ENCODE peak calls at places on chromosomes 1 and 21, in eight cellular contexts. One of them, this sample, is unnamed.

GRCh38 chr1:184300446-184300845 is 86.4 kb upstream of the C1orf21 start:
- DNase-seq in NCI-H2029: no peak
- DNase-seq in prostate gland: no peak
- DNase-seq in fibroblast of lung: peak
- DNase-seq in CD8-positive, alpha-beta memory T cell: no peak
- DNase-seq in NCI-H1092: no peak
- DNase-seq in stimulated activated CD4-positive, alpha-beta T cell treated with anti-CD3 and anti-CD28 coated beads, TNF-alpha, amount 100 ng/mL, for 4 hours: no peak
- DNase-seq in endothelial cell: no peak
- DNase-seq in this sample: no peak

GRCh38 chr21:35034203-35034926 is 14.7 kb downstream of the RUNX1 start:
- DNase-seq in NCI-H2029: no peak
- DNase-seq in prostate gland: no peak
- DNase-seq in fibroblast of lung: no peak
- DNase-seq in CD8-positive, alpha-beta memory T cell: no peak
- DNase-seq in NCI-H1092: no peak
- DNase-seq in stimulated activated CD4-positive, alpha-beta T cell treated with anti-CD3 and anti-CD28 coated beads, TNF-alpha, amount 100 ng/mL, for 4 hours: no peak
- DNase-seq in endothelial cell: no peak
- DNase-seq in this sample: no peak

GRCh38 chr1:2603521-2604155 is 17.1 kb downstream of the PRXL2B start:
- DNase-seq in NCI-H2029: no peak
- DNase-seq in prostate gland: no peak
- DNase-seq in fibroblast of lung: no peak
- DNase-seq in CD8-positive, alpha-beta memory T cell: no peak
- DNase-seq in NCI-H1092: no peak
- DNase-seq in stimulated activated CD4-positive, alpha-beta T cell treated with anti-CD3 and anti-CD28 coated beads, TNF-alpha, amount 100 ng/mL, for 4 hours: no peak
- DNase-seq in endothelial cell: no peak
- DNase-seq in this sample: no peak

GRCh38 chr1:91162613-91163012 is 140.8 kb upstream of the ZNF644 start:
- DNase-seq in NCI-H2029: no peak
- DNase-seq in prostate gland: no peak
- DNase-seq in fibroblast of lung: no peak
- DNase-seq in CD8-positive, alpha-beta memory T cell: no peak
- DNase-seq in NCI-H1092: no peak
- DNase-seq in stimulated activated CD4-positive, alpha-beta T cell treated with anti-CD3 and anti-CD28 coated beads, TNF-alpha, amount 100 ng/mL, for 4 hours: no peak
- DNase-seq in endothelial cell: no peak
- DNase-seq in this sample: no peak

GRCh38 chr1:231724041-231724440 is 97.5 kb downstream of the DISC1 start:
- DNase-seq in NCI-H2029: no peak
- DNase-seq in prostate gland: no peak
- DNase-seq in fibroblast of lung: no peak
- DNase-seq in CD8-positive, alpha-beta memory T cell: no peak
- DNase-seq in NCI-H1092: no peak
- DNase-seq in stimulated activated CD4-positive, alpha-beta T cell treated with anti-CD3 and anti-CD28 coated beads, TNF-alpha, amount 100 ng/mL, for 4 hours: no peak
- DNase-seq in endothelial cell: no peak
- DNase-seq in this sample: no peak

GRCh38 chr1:160954158-160955104 is at the start of gene ITLN2:
- DNase-seq in NCI-H2029: no peak
- DNase-seq in prostate gland: no peak
- DNase-seq in fibroblast of lung: peak
- DNase-seq in CD8-positive, alpha-beta memory T cell: peak
- DNase-seq in NCI-H1092: no peak
- DNase-seq in stimulated activated CD4-positive, alpha-beta T cell treated with anti-CD3 and anti-CD28 coated beads, TNF-alpha, amount 100 ng/mL, for 4 hours: no peak
- DNase-seq in endothelial cell: no peak
- DNase-seq in this sample: no peak

GRCh38 chr1:236018885-236019453 is 45.9 kb downstream of the NID1 start:
- DNase-seq in NCI-H2029: no peak
- DNase-seq in prostate gland: no peak
- DNase-seq in fibroblast of lung: no peak
- DNase-seq in CD8-positive, alpha-beta memory T cell: no peak
- DNase-seq in NCI-H1092: no peak
- DNase-seq in stimulated activated CD4-positive, alpha-beta T cell treated with anti-CD3 and anti-CD28 coated beads, TNF-alpha, amount 100 ng/mL, for 4 hours: no peak
- DNase-seq in endothelial cell: no peak
- DNase-seq in this sample: peak

GRCh38 chr1:88742546-88742945 is 58.5 kb downstream of the PKN2 start:
- DNase-seq in NCI-H2029: no peak
- DNase-seq in prostate gland: no peak
- DNase-seq in fibroblast of lung: no peak
- DNase-seq in CD8-positive, alpha-beta memory T cell: no peak
- DNase-seq in NCI-H1092: no peak
- DNase-seq in stimulated activated CD4-positive, alpha-beta T cell treated with anti-CD3 and anti-CD28 coated beads, TNF-alpha, amount 100 ng/mL, for 4 hours: no peak
- DNase-seq in endothelial cell: no peak
- DNase-seq in this sample: no peak

GRCh38 chr1:65310078-65310587 is 790 bp downstream of the DNAJC6 start:
- DNase-seq in NCI-H2029: peak
- DNase-seq in prostate gland: no peak
- DNase-seq in fibroblast of lung: no peak
- DNase-seq in CD8-positive, alpha-beta memory T cell: no peak
- DNase-seq in NCI-H1092: peak
- DNase-seq in stimulated activated CD4-positive, alpha-beta T cell treated with anti-CD3 and anti-CD28 coated beads, TNF-alpha, amount 100 ng/mL, for 4 hours: no peak
- DNase-seq in endothelial cell: no peak
- DNase-seq in this sample: peak

GRCh38 chr21:38759286-38759872 is 46.4 kb upstream of the ETS2 start:
- DNase-seq in NCI-H2029: no peak
- DNase-seq in prostate gland: no peak
- DNase-seq in fibroblast of lung: peak
- DNase-seq in CD8-positive, alpha-beta memory T cell: no peak
- DNase-seq in NCI-H1092: no peak
- DNase-seq in stimulated activated CD4-positive, alpha-beta T cell treated with anti-CD3 and anti-CD28 coated beads, TNF-alpha, amount 100 ng/mL, for 4 hours: no peak
- DNase-seq in endothelial cell: no peak
- DNase-seq in this sample: no peak

GRCh38 chr1:232162001-232162400 is 467.9 kb downstream of the SIPA1L2 start:
- DNase-seq in NCI-H2029: no peak
- DNase-seq in prostate gland: no peak
- DNase-seq in fibroblast of lung: no peak
- DNase-seq in CD8-positive, alpha-beta memory T cell: no peak
- DNase-seq in NCI-H1092: no peak
- DNase-seq in stimulated activated CD4-positive, alpha-beta T cell treated with anti-CD3 and anti-CD28 coated beads, TNF-alpha, amount 100 ng/mL, for 4 hours: no peak
- DNase-seq in endothelial cell: no peak
- DNase-seq in this sample: no peak

GRCh38 chr1:72129869-72130268 is 152.5 kb downstream of the NEGR1 start:
- DNase-seq in NCI-H2029: no peak
- DNase-seq in prostate gland: no peak
- DNase-seq in fibroblast of lung: no peak
- DNase-seq in CD8-positive, alpha-beta memory T cell: no peak
- DNase-seq in NCI-H1092: no peak
- DNase-seq in stimulated activated CD4-positive, alpha-beta T cell treated with anti-CD3 and anti-CD28 coated beads, TNF-alpha, amount 100 ng/mL, for 4 hours: no peak
- DNase-seq in endothelial cell: no peak
- DNase-seq in this sample: no peak

GRCh38 chr1:51417496-51418383 is 87.4 kb upstream of the TTC39A start:
- DNase-seq in NCI-H2029: no peak
- DNase-seq in prostate gland: no peak
- DNase-seq in fibroblast of lung: peak
- DNase-seq in CD8-positive, alpha-beta memory T cell: no peak
- DNase-seq in NCI-H1092: no peak
- DNase-seq in stimulated activated CD4-positive, alpha-beta T cell treated with anti-CD3 and anti-CD28 coated beads, TNF-alpha, amount 100 ng/mL, for 4 hours: no peak
- DNase-seq in endothelial cell: no peak
- DNase-seq in this sample: no peak

GRCh38 chr1:194161591-194161990 is 975.2 kb upstream of the B3GALT2 start:
- DNase-seq in NCI-H2029: no peak
- DNase-seq in prostate gland: no peak
- DNase-seq in fibroblast of lung: peak
- DNase-seq in CD8-positive, alpha-beta memory T cell: no peak
- DNase-seq in NCI-H1092: no peak
- DNase-seq in stimulated activated CD4-positive, alpha-beta T cell treated with anti-CD3 and anti-CD28 coated beads, TNF-alpha, amount 100 ng/mL, for 4 hours: no peak
- DNase-seq in endothelial cell: no peak
- DNase-seq in this sample: no peak

GRCh38 chr1:172821609-172822274 is 162.8 kb downstream of the FASLG start:
- DNase-seq in NCI-H2029: no peak
- DNase-seq in prostate gland: no peak
- DNase-seq in fibroblast of lung: peak
- DNase-seq in CD8-positive, alpha-beta memory T cell: no peak
- DNase-seq in NCI-H1092: no peak
- DNase-seq in stimulated activated CD4-positive, alpha-beta T cell treated with anti-CD3 and anti-CD28 coated beads, TNF-alpha, amount 100 ng/mL, for 4 hours: no peak
- DNase-seq in endothelial cell: no peak
- DNase-seq in this sample: no peak

GRCh38 chr1:55673416-55673815 is 458.3 kb upstream of the USP24 start:
- DNase-seq in NCI-H2029: no peak
- DNase-seq in prostate gland: no peak
- DNase-seq in fibroblast of lung: no peak
- DNase-seq in CD8-positive, alpha-beta memory T cell: no peak
- DNase-seq in NCI-H1092: no peak
- DNase-seq in stimulated activated CD4-positive, alpha-beta T cell treated with anti-CD3 and anti-CD28 coated beads, TNF-alpha, amount 100 ng/mL, for 4 hours: no peak
- DNase-seq in endothelial cell: no peak
- DNase-seq in this sample: no peak

GRCh38 chr1:242440757-242441156 is 83.7 kb downstream of the PLD5 start:
- DNase-seq in NCI-H2029: no peak
- DNase-seq in prostate gland: no peak
- DNase-seq in fibroblast of lung: no peak
- DNase-seq in CD8-positive, alpha-beta memory T cell: no peak
- DNase-seq in NCI-H1092: no peak
- DNase-seq in stimulated activated CD4-positive, alpha-beta T cell treated with anti-CD3 and anti-CD28 coated beads, TNF-alpha, amount 100 ng/mL, for 4 hours: no peak
- DNase-seq in endothelial cell: no peak
- DNase-seq in this sample: no peak

GRCh38 chr1:227330709-227331108 is 12.4 kb upstream of the CDC42BPA start:
- DNase-seq in NCI-H2029: no peak
- DNase-seq in prostate gland: no peak
- DNase-seq in fibroblast of lung: peak
- DNase-seq in CD8-positive, alpha-beta memory T cell: no peak
- DNase-seq in NCI-H1092: no peak
- DNase-seq in stimulated activated CD4-positive, alpha-beta T cell treated with anti-CD3 and anti-CD28 coated beads, TNF-alpha, amount 100 ng/mL, for 4 hours: no peak
- DNase-seq in endothelial cell: no peak
- DNase-seq in this sample: no peak

GRCh38 chr1:116286541-116286971 is 86.5 kb upstream of the ATP1A1 start:
- DNase-seq in NCI-H2029: peak
- DNase-seq in prostate gland: no peak
- DNase-seq in fibroblast of lung: peak
- DNase-seq in CD8-positive, alpha-beta memory T cell: no peak
- DNase-seq in NCI-H1092: no peak
- DNase-seq in stimulated activated CD4-positive, alpha-beta T cell treated with anti-CD3 and anti-CD28 coated beads, TNF-alpha, amount 100 ng/mL, for 4 hours: no peak
- DNase-seq in endothelial cell: no peak
- DNase-seq in this sample: no peak

GRCh38 chr1:75908717-75909152 is 23.5 kb downstream of the ASB17 start:
- DNase-seq in NCI-H2029: no peak
- DNase-seq in prostate gland: no peak
- DNase-seq in fibroblast of lung: peak
- DNase-seq in CD8-positive, alpha-beta memory T cell: no peak
- DNase-seq in NCI-H1092: no peak
- DNase-seq in stimulated activated CD4-positive, alpha-beta T cell treated with anti-CD3 and anti-CD28 coated beads, TNF-alpha, amount 100 ng/mL, for 4 hours: no peak
- DNase-seq in endothelial cell: peak
- DNase-seq in this sample: no peak

GRCh38 chr1:10710489-10710888 is 86.0 kb downstream of the CASZ1 start:
- DNase-seq in NCI-H2029: peak
- DNase-seq in prostate gland: no peak
- DNase-seq in fibroblast of lung: no peak
- DNase-seq in CD8-positive, alpha-beta memory T cell: no peak
- DNase-seq in NCI-H1092: peak
- DNase-seq in stimulated activated CD4-positive, alpha-beta T cell treated with anti-CD3 and anti-CD28 coated beads, TNF-alpha, amount 100 ng/mL, for 4 hours: no peak
- DNase-seq in endothelial cell: no peak
- DNase-seq in this sample: no peak

GRCh38 chr1:15718199-15718601 is 17.9 kb upstream of the SLC25A34 start:
- DNase-seq in NCI-H2029: peak
- DNase-seq in prostate gland: no peak
- DNase-seq in fibroblast of lung: no peak
- DNase-seq in CD8-positive, alpha-beta memory T cell: no peak
- DNase-seq in NCI-H1092: no peak
- DNase-seq in stimulated activated CD4-positive, alpha-beta T cell treated with anti-CD3 and anti-CD28 coated beads, TNF-alpha, amount 100 ng/mL, for 4 hours: no peak
- DNase-seq in endothelial cell: no peak
- DNase-seq in this sample: no peak

GRCh38 chr1:205456383-205456867 is 580 bp upstream of the BLACAT1 start:
- DNase-seq in NCI-H2029: peak
- DNase-seq in prostate gland: no peak
- DNase-seq in fibroblast of lung: no peak
- DNase-seq in CD8-positive, alpha-beta memory T cell: no peak
- DNase-seq in NCI-H1092: no peak
- DNase-seq in stimulated activated CD4-positive, alpha-beta T cell treated with anti-CD3 and anti-CD28 coated beads, TNF-alpha, amount 100 ng/mL, for 4 hours: no peak
- DNase-seq in endothelial cell: no peak
- DNase-seq in this sample: no peak

GRCh38 chr1:40532844-40533424 is 1.5 kb downstream of the ZNF684 start:
- DNase-seq in NCI-H2029: peak
- DNase-seq in prostate gland: no peak
- DNase-seq in fibroblast of lung: peak
- DNase-seq in CD8-positive, alpha-beta memory T cell: no peak
- DNase-seq in NCI-H1092: no peak
- DNase-seq in stimulated activated CD4-positive, alpha-beta T cell treated with anti-CD3 and anti-CD28 coated beads, TNF-alpha, amount 100 ng/mL, for 4 hours: no peak
- DNase-seq in endothelial cell: peak
- DNase-seq in this sample: no peak

GRCh38 chr1:226984521-226985238 is 44.6 kb downstream of the COQ8A start:
- DNase-seq in NCI-H2029: no peak
- DNase-seq in prostate gland: no peak
- DNase-seq in fibroblast of lung: no peak
- DNase-seq in CD8-positive, alpha-beta memory T cell: no peak
- DNase-seq in NCI-H1092: no peak
- DNase-seq in stimulated activated CD4-positive, alpha-beta T cell treated with anti-CD3 and anti-CD28 coated beads, TNF-alpha, amount 100 ng/mL, for 4 hours: no peak
- DNase-seq in endothelial cell: no peak
- DNase-seq in this sample: no peak

GRCh38 chr1:93715529-93716126 is 34.0 kb upstream of the BCAR3 start:
- DNase-seq in NCI-H2029: peak
- DNase-seq in prostate gland: no peak
- DNase-seq in fibroblast of lung: peak
- DNase-seq in CD8-positive, alpha-beta memory T cell: no peak
- DNase-seq in NCI-H1092: peak
- DNase-seq in stimulated activated CD4-positive, alpha-beta T cell treated with anti-CD3 and anti-CD28 coated beads, TNF-alpha, amount 100 ng/mL, for 4 hours: no peak
- DNase-seq in endothelial cell: no peak
- DNase-seq in this sample: peak

GRCh38 chr21:16185766-16186165 is 456.0 kb downstream of the USP25 start:
- DNase-seq in NCI-H2029: no peak
- DNase-seq in prostate gland: no peak
- DNase-seq in fibroblast of lung: no peak
- DNase-seq in CD8-positive, alpha-beta memory T cell: no peak
- DNase-seq in NCI-H1092: no peak
- DNase-seq in stimulated activated CD4-positive, alpha-beta T cell treated with anti-CD3 and anti-CD28 coated beads, TNF-alpha, amount 100 ng/mL, for 4 hours: no peak
- DNase-seq in endothelial cell: no peak
- DNase-seq in this sample: no peak

GRCh38 chr1:155226188-155226909 is 17.9 kb downstream of the MTX1 start:
- DNase-seq in NCI-H2029: peak
- DNase-seq in prostate gland: no peak
- DNase-seq in fibroblast of lung: peak
- DNase-seq in CD8-positive, alpha-beta memory T cell: peak
- DNase-seq in NCI-H1092: peak
- DNase-seq in stimulated activated CD4-positive, alpha-beta T cell treated with anti-CD3 and anti-CD28 coated beads, TNF-alpha, amount 100 ng/mL, for 4 hours: peak
- DNase-seq in endothelial cell: peak
- DNase-seq in this sample: peak

GRCh38 chr1:203644661-203645510 is 18.3 kb downstream of the ATP2B4 start:
- DNase-seq in NCI-H2029: no peak
- DNase-seq in prostate gland: no peak
- DNase-seq in fibroblast of lung: peak
- DNase-seq in CD8-positive, alpha-beta memory T cell: no peak
- DNase-seq in NCI-H1092: no peak
- DNase-seq in stimulated activated CD4-positive, alpha-beta T cell treated with anti-CD3 and anti-CD28 coated beads, TNF-alpha, amount 100 ng/mL, for 4 hours: no peak
- DNase-seq in endothelial cell: no peak
- DNase-seq in this sample: no peak

GRCh38 chr1:94068096-94068830 is 52.7 kb downstream of the ABCA4 start:
- DNase-seq in NCI-H2029: no peak
- DNase-seq in prostate gland: no peak
- DNase-seq in fibroblast of lung: peak
- DNase-seq in CD8-positive, alpha-beta memory T cell: no peak
- DNase-seq in NCI-H1092: no peak
- DNase-seq in stimulated activated CD4-positive, alpha-beta T cell treated with anti-CD3 and anti-CD28 coated beads, TNF-alpha, amount 100 ng/mL, for 4 hours: no peak
- DNase-seq in endothelial cell: no peak
- DNase-seq in this sample: no peak

GRCh38 chr1:175479521-175480342 is 263.7 kb downstream of the TNR start:
- DNase-seq in NCI-H2029: no peak
- DNase-seq in prostate gland: no peak
- DNase-seq in fibroblast of lung: peak
- DNase-seq in CD8-positive, alpha-beta memory T cell: no peak
- DNase-seq in NCI-H1092: no peak
- DNase-seq in stimulated activated CD4-positive, alpha-beta T cell treated with anti-CD3 and anti-CD28 coated beads, TNF-alpha, amount 100 ng/mL, for 4 hours: no peak
- DNase-seq in endothelial cell: no peak
- DNase-seq in this sample: no peak

GRCh38 chr1:117842408-117843170 is 86.8 kb downstream of the GDAP2 start:
- DNase-seq in NCI-H2029: no peak
- DNase-seq in prostate gland: no peak
- DNase-seq in fibroblast of lung: no peak
- DNase-seq in CD8-positive, alpha-beta memory T cell: no peak
- DNase-seq in NCI-H1092: no peak
- DNase-seq in stimulated activated CD4-positive, alpha-beta T cell treated with anti-CD3 and anti-CD28 coated beads, TNF-alpha, amount 100 ng/mL, for 4 hours: no peak
- DNase-seq in endothelial cell: peak
- DNase-seq in this sample: no peak

GRCh38 chr1:10113501-10113900 is 80.7 kb downstream of the UBE4B start:
- DNase-seq in NCI-H2029: no peak
- DNase-seq in prostate gland: no peak
- DNase-seq in fibroblast of lung: no peak
- DNase-seq in CD8-positive, alpha-beta memory T cell: no peak
- DNase-seq in NCI-H1092: no peak
- DNase-seq in stimulated activated CD4-positive, alpha-beta T cell treated with anti-CD3 and anti-CD28 coated beads, TNF-alpha, amount 100 ng/mL, for 4 hours: no peak
- DNase-seq in endothelial cell: no peak
- DNase-seq in this sample: no peak

GRCh38 chr1:186900539-186901237 is 71.9 kb downstream of the PLA2G4A start:
- DNase-seq in NCI-H2029: no peak
- DNase-seq in prostate gland: no peak
- DNase-seq in fibroblast of lung: no peak
- DNase-seq in CD8-positive, alpha-beta memory T cell: no peak
- DNase-seq in NCI-H1092: no peak
- DNase-seq in stimulated activated CD4-positive, alpha-beta T cell treated with anti-CD3 and anti-CD28 coated beads, TNF-alpha, amount 100 ng/mL, for 4 hours: no peak
- DNase-seq in endothelial cell: no peak
- DNase-seq in this sample: no peak